ENCODE peak calls at places on chromosomes 2 and 18, in eight cellular contexts. B is upper lobe of right lung, Z is OCI-LY7, F is GM12865, S is adrenal gland, G is esophagus squamous epithelium, X is transverse colon, H is cardiac muscle cell. W is an unnamed sample.

GRCh38 chr18:80192653-80193385 is 54.5 kb downstream of the PARD6G start:
- DNase-seq in B (no peak), Z (no peak), F (no peak), S (no peak), G (no peak), X (no peak), H (no peak), W (no peak)

GRCh38 chr2:59167514-59167913 is 926.4 kb upstream of the FANCL start:
- DNase-seq in B (no peak), Z (no peak), F (no peak), S (no peak), G (no peak), X (no peak), H (no peak), W (no peak)

GRCh38 chr18:63505566-63506335 is 29.0 kb downstream of the SERPINB5 start:
- DNase-seq in B (no peak), Z (peak), F (peak), S (no peak), G (no peak), X (peak), H (peak), W (no peak)

GRCh38 chr2:217409939-217410820 is 550.3 kb upstream of the TNP1 start:
- DNase-seq in B (no peak), Z (no peak), F (no peak), S (peak), G (no peak), X (no peak), H (no peak), W (no peak)

GRCh38 chr2:44351676-44352075 is 9.6 kb downstream of the PREPL start:
- DNase-seq in B (no peak), Z (no peak), F (no peak), S (no peak), G (no peak), X (no peak), H (no peak), W (no peak)

GRCh38 chr2:218981390-218982311 is 3.3 kb downstream of the FEV start:
- DNase-seq in B (peak), Z (no peak), F (no peak), S (peak), G (no peak), X (peak), H (peak), W (no peak)

GRCh38 chr18:23875966-23876365 is 138.6 kb upstream of the TTC39C start:
- DNase-seq in B (no peak), Z (no peak), F (no peak), S (no peak), G (no peak), X (no peak), H (no peak), W (no peak)

GRCh38 chr2:218858671-218859555 is 692 bp upstream of the WNT6 start:
- DNase-seq in B (peak), Z (no peak), F (no peak), S (no peak), G (no peak), X (no peak), H (no peak), W (no peak)

GRCh38 chr2:78907089-78907488 is 118.4 kb upstream of the REG3G start:
- DNase-seq in B (no peak), Z (no peak), F (no peak), S (no peak), G (no peak), X (no peak), H (no peak), W (no peak)

GRCh38 chr2:165601866-165602636 is 132.6 kb downstream of the CSRNP3 start:
- DNase-seq in B (no peak), Z (no peak), F (no peak), S (no peak), G (no peak), X (no peak), H (no peak), W (no peak)

GRCh38 chr2:105882920-105883319 is 138.2 kb downstream of the NCK2 start:
- DNase-seq in B (no peak), Z (no peak), F (no peak), S (no peak), G (no peak), X (no peak), H (no peak), W (no peak)

GRCh38 chr2:36483290-36483689 is 114.7 kb downstream of the FEZ2 start:
- DNase-seq in B (no peak), Z (no peak), F (no peak), S (no peak), G (no peak), X (no peak), H (peak), W (no peak)

GRCh38 chr2:36486546-36487044 is 111.4 kb downstream of the FEZ2 start:
- DNase-seq in B (no peak), Z (no peak), F (no peak), S (no peak), G (no peak), X (no peak), H (peak), W (no peak)

GRCh38 chr2:36484454-36484853 is 113.5 kb downstream of the FEZ2 start:
- DNase-seq in B (no peak), Z (no peak), F (no peak), S (no peak), G (no peak), X (no peak), H (no peak), W (peak)

GRCh38 chr2:36487947-36488346 is 110.0 kb downstream of the FEZ2 start:
- DNase-seq in B (no peak), Z (no peak), F (no peak), S (no peak), G (no peak), X (no peak), H (no peak), W (no peak)

GRCh38 chr2:36485521-36485920 is 112.4 kb downstream of the FEZ2 start:
- DNase-seq in B (no peak), Z (no peak), F (no peak), S (peak), G (no peak), X (no peak), H (no peak), W (no peak)
- H3K4me3 ChIP-seq in B (no peak), Z (no peak), F (no peak), S (no peak), G (no peak), X (no peak), H (no peak), W (no peak)

GRCh38 chr2:168432100-168432499 is 24.0 kb upstream of the CERS6 start:
- DNase-seq in B (no peak), Z (no peak), F (no peak), S (no peak), G (no peak), X (no peak), H (no peak), W (no peak)
- H3K4me3 ChIP-seq in B (no peak), Z (no peak), F (no peak), S (no peak), G (no peak), X (no peak), H (no peak), W (no peak)

DNA sequence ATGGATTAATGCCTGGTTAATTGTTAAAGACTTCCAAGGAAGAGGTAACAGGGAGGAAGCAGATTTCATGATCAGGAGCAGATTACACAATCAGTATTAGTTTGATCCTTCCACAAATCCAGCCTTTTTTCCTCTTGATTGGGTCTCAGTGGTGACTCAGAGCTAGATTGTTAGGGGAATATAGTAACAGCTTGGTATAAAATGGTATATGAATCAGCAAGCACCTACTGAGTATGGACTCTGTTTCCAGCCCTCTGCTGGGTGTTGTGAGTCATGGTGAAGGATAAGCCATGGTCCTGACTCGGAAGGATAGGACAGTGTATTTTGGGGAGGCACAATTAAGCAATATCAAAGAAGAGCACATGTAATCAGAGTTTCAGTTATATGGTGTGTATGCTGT is 272.4 kb upstream of the DPP10 start:
- DNase-seq in B (no peak), Z (no peak), F (no peak), S (no peak), G (no peak), X (no peak), H (no peak), W (no peak)
- H3K4me3 ChIP-seq in B (no peak), Z (no peak), F (no peak), S (no peak), G (no peak), X (no peak), H (no peak), W (no peak)

GRCh38 chr18:49570836-49571235 is 9.0 kb downstream of the LIPG start:
- DNase-seq in B (no peak), Z (no peak), F (no peak), S (no peak), G (no peak), X (no peak), H (no peak), W (no peak)
- H3K4me3 ChIP-seq in B (no peak), Z (no peak), F (no peak), S (no peak), G (no peak), X (no peak), H (no peak), W (no peak)

GRCh38 chr18:36630917-36631316 is 197.9 kb downstream of the TPGS2 start:
- DNase-seq in B (no peak), Z (no peak), F (no peak), S (no peak), G (no peak), X (no peak), H (no peak), W (no peak)

GRCh38 chr18:36629836-36630235 is 199.0 kb downstream of the TPGS2 start:
- DNase-seq in B (no peak), Z (no peak), F (no peak), S (no peak), G (no peak), X (no peak), H (no peak), W (no peak)

GRCh38 chr18:36629095-36629604 is 199.7 kb downstream of the TPGS2 start:
- DNase-seq in B (no peak), Z (no peak), F (no peak), S (no peak), G (no peak), X (no peak), H (peak), W (no peak)

GRCh38 chr18:36627616-36628015 is 201.2 kb downstream of the TPGS2 start:
- DNase-seq in B (no peak), Z (no peak), F (no peak), S (no peak), G (no peak), X (no peak), H (no peak), W (no peak)

DNA sequence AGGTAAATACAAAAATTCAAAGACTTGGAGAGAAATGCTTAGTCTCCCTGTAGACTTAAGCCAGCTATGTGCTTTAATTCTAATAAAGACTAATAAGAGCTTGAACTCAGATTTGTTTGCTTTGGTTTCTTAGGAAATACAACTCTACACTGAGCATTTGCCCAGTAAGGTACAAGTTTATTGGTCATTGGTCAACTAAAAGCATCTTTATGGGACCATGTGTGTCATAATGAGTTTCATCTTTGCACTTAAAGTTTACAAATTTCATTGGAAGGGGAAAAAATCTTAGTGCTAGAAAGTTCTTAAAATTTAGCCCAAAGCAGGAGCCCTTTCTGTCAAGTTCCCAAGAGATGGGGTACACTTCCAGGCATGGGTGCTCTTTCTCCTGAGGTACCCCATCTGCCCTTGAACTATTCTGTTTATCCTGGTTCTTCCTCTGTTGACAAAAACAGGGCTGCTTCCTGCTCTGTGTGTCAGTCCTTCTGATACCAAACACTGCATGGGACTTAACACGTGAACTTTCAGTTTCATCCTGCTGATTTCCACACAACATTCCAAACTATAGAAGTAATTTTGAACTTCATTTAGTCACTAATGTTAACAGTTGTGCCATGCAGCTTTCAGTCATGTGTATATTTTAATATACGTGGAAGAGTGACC is 200.2 kb downstream of the TPGS2 start:
- DNase-seq in B (no peak), Z (no peak), F (no peak), S (no peak), G (no peak), X (no peak), H (no peak), W (no peak)
- H3K4me3 ChIP-seq in B (no peak), Z (no peak), F (no peak), S (no peak), G (no peak), X (no peak), H (no peak), W (no peak)

W was measured in gastrocnemius medialis.